ENCODE peak calls at places on chromosomes 3 and 15, in ten cellular contexts. E, B, G, V, J, N, D, I, H and Q are unnamed samples.

GRCh38 chr3:115999598-115999997 is 376.3 kb downstream of the GAP43 start:
- DNase-seq in N (no peak), B (no peak), J (no peak), I (no peak), D (no peak), G (no peak), V (no peak), E (no peak), H (no peak), Q (no peak)

GRCh38 chr15:74653426-74654082 is 37.9 kb downstream of the CLK3 start:
- DNase-seq in J (no peak), I (no peak), G (no peak), E (no peak), D (peak), N (peak), H (no peak), V (no peak), B (no peak), Q (no peak)

GRCh38 chr15:70936326-70936725 is 43.7 kb downstream of the LRRC49 start:
- DNase-seq in N (no peak), I (no peak), J (no peak), H (no peak), G (no peak), E (peak), B (no peak), D (no peak), V (no peak), Q (no peak)

GRCh38 chr3:114790752-114791151 is 356.3 kb downstream of the ZBTB20 start:
- DNase-seq in G (no peak), I (no peak), H (no peak), V (no peak), J (no peak), E (no peak), N (no peak), D (no peak), B (no peak), Q (no peak)

GRCh38 chr15:49380912-49381311 is 42.1 kb upstream of the FGF7 start:
- DNase-seq in D (no peak), E (no peak), J (no peak), H (no peak), V (no peak), G (no peak), N (no peak), I (no peak), B (no peak), Q (no peak)

GRCh38 chr3:171840831-171841619 is 2.1 kb upstream of the TMEM212 start:
- DNase-seq in V (no peak), H (no peak), G (no peak), I (no peak), B (no peak), J (no peak), N (no peak), D (no peak), E (no peak), Q (no peak)

GRCh38 chr3:148232409-148232808 is 465.3 kb upstream of the AGTR1 start:
- DNase-seq in V (no peak), I (no peak), J (no peak), H (no peak), E (no peak), N (no peak), D (no peak), B (no peak), G (no peak), Q (no peak)

GRCh38 chr3:58577269-58577821 is at the start of gene FAM107A:
- DNase-seq in E (peak), N (no peak), I (no peak), H (no peak), D (peak), B (no peak), G (no peak), J (no peak), V (no peak), Q (no peak)

GRCh38 chr3:77620009-77620408 is 580.1 kb downstream of the ROBO2 start:
- DNase-seq in H (no peak), E (no peak), N (no peak), J (no peak), V (no peak), I (no peak), D (peak), B (no peak), G (no peak), Q (no peak)

GRCh38 chr3:151931171-151931570 is 57.7 kb downstream of the SUCNR1 start:
- DNase-seq in N (no peak), D (no peak), G (no peak), V (no peak), H (no peak), J (no peak), I (no peak), B (no peak), E (no peak), Q (no peak)

GRCh38 chr3:140223197-140223596 is 288.2 kb downstream of the CLSTN2 start:
- DNase-seq in J (no peak), V (no peak), H (no peak), G (no peak), I (no peak), B (no peak), D (no peak), N (no peak), E (no peak), Q (no peak)

GRCh38 chr3:168952551-168952950 is 711.0 kb downstream of the MECOM start:
- DNase-seq in V (no peak), J (no peak), N (peak), G (no peak), E (no peak), I (no peak), B (no peak), H (no peak), D (peak), Q (peak)

GRCh38 chr3:40690696-40691597 is 166.2 kb downstream of the ZNF621 start:
- DNase-seq in E (no peak), G (no peak), H (no peak), D (no peak), J (no peak), I (no peak), V (no peak), N (no peak), B (no peak), Q (no peak)

GRCh38 chr3:109228391-109229080 is 87.8 kb downstream of the DPPA2 start:
- DNase-seq in H (no peak), V (no peak), E (no peak), I (no peak), B (no peak), N (no peak), J (no peak), D (no peak), G (no peak), Q (no peak)

GRCh38 chr3:152835311-152836102 is 576 bp downstream of the P2RY1 start:
- DNase-seq in E (peak), V (peak), D (peak), B (no peak), N (no peak), G (peak), H (peak), I (no peak), J (peak), Q (no peak)

GRCh38 chr3:8451696-8452095 is 49.9 kb upstream of the LMCD1 start:
- DNase-seq in E (no peak), I (no peak), V (no peak), N (peak), J (no peak), H (no peak), G (no peak), D (peak), B (no peak), Q (no peak)

GRCh38 chr15:70420421-70421196 is 322.9 kb upstream of the TLE3 start:
- DNase-seq in N (no peak), I (no peak), J (no peak), V (no peak), D (no peak), G (no peak), H (peak), E (peak), B (no peak), Q (no peak)

GRCh38 chr3:32238816-32239637 is 547 bp downstream of the CMTM8 start:
- DNase-seq in V (peak), N (no peak), J (no peak), H (peak), D (peak), B (peak), E (peak), G (peak), I (peak), Q (peak)

GRCh38 chr3:138850151-138850550 is 15.4 kb upstream of the PIK3CB start:
- DNase-seq in V (no peak), N (no peak), J (no peak), E (no peak), G (no peak), B (no peak), D (no peak), H (no peak), I (no peak), Q (no peak)

GRCh38 chr15:68389936-68390790 is 41.8 kb downstream of the ITGA11 start:
- DNase-seq in D (peak), J (peak), N (peak), G (no peak), V (peak), B (no peak), H (no peak), E (no peak), I (no peak), Q (no peak)

GRCh38 chr3:136075218-136075808 is 109.8 kb downstream of the PPP2R3A start:
- DNase-seq in I (peak), J (peak), V (no peak), H (peak), G (peak), B (peak), E (peak), D (peak), N (peak), Q (peak)

GRCh38 chr15:91694131-91694828 is 159.2 kb upstream of the SLCO3A1 start:
- DNase-seq in V (no peak), H (no peak), J (no peak), B (no peak), D (no peak), G (no peak), E (no peak), I (no peak), N (no peak), Q (no peak)

GRCh38 chr3:105254154-105254553 is 112.6 kb upstream of the ALCAM start:
- DNase-seq in I (no peak), B (no peak), N (no peak), D (no peak), H (no peak), E (no peak), G (no peak), V (no peak), J (no peak), Q (no peak)

GRCh38 chr3:31300802-31301443 is 231.8 kb upstream of the STT3B start:
- DNase-seq in G (no peak), V (no peak), I (no peak), D (no peak), E (no peak), H (no peak), B (no peak), N (no peak), J (no peak), Q (no peak)

GRCh38 chr15:44536298-44536961 is 517 bp upstream of the EIF3J start:
- DNase-seq in D (no peak), I (no peak), H (peak), G (no peak), B (no peak), V (no peak), N (peak), J (peak), E (peak), Q (peak)

GRCh38 chr15:76844096-76844495 is 61.0 kb downstream of the SCAPER start:
- DNase-seq in G (no peak), J (no peak), H (no peak), B (no peak), N (no peak), D (peak), V (no peak), E (no peak), I (no peak), Q (no peak)

GRCh38 chr3:150101016-150101415 is 130.3 kb upstream of the PFN2 start:
- DNase-seq in B (no peak), V (no peak), N (no peak), H (no peak), I (no peak), G (no peak), E (no peak), D (no peak), J (no peak), Q (no peak)

GRCh38 chr3:150227839-150228238 is 180.3 kb upstream of the TSC22D2 start:
- DNase-seq in I (no peak), B (no peak), N (peak), D (peak), H (peak), V (no peak), E (peak), J (peak), G (peak), Q (peak)

GRCh38 chr3:123949606-123950005 is 11.4 kb downstream of the CCDC14 start:
- DNase-seq in G (no peak), E (no peak), V (no peak), N (peak), H (no peak), D (peak), J (no peak), I (no peak), B (no peak), Q (no peak)

GRCh38 chr3:58266577-58266976 is 29.0 kb downstream of the ABHD6 start:
- DNase-seq in G (no peak), H (no peak), J (no peak), D (no peak), N (no peak), E (no peak), I (no peak), V (no peak), B (no peak), Q (peak)

GRCh38 chr3:68973635-68974034 is 39.8 kb downstream of the EOGT start:
- DNase-seq in B (no peak), J (no peak), G (no peak), H (no peak), V (no peak), D (no peak), E (no peak), N (no peak), I (no peak), Q (no peak)

GRCh38 chr3:119700269-119700919 is 2.4 kb upstream of the CFAP91 start:
- DNase-seq in G (no peak), E (no peak), J (peak), V (no peak), N (peak), H (no peak), I (no peak), D (peak), B (no peak), Q (peak)